ENCODE peak calls at places on chromosome X, in five cellular contexts. A is heart left ventricle, I is body of pancreas, C is right lobe of liver, E is IMR-90. S is an unnamed sample.

GRCh38 chrX:118901991-118902390 is 72.4 kb upstream of the LONRF3 start:
- DNase-seq in I (no peak), A (no peak), C (no peak), E (no peak), S (no peak)

GRCh38 chrX:49000640-49001039 is 1.4 kb downstream of the GRIPAP1 start:
- DNase-seq in E (no peak), I (no peak), C (no peak), A (no peak), S (no peak)

GRCh38 chrX:108245462-108245861 is 153.9 kb downstream of the ATG4A start:
- DNase-seq in C (no peak), A (no peak), I (no peak), E (no peak), S (no peak)

GRCh38 chrX:13666836-13667235 is 13.9 kb downstream of the TCEANC start:
- DNase-seq in C (no peak), E (no peak), A (no peak), I (no peak), S (no peak)

GRCh38 chrX:106894392-106894909 is 8.7 kb downstream of the RIPPLY1 start:
- DNase-seq in E (peak), C (no peak), A (peak), I (peak), S (peak)

GRCh38 chrX:150094996-150095395 is 156.7 kb upstream of the EOLA2 start:
- DNase-seq in A (no peak), I (no peak), C (no peak), E (no peak), S (no peak)

GRCh38 chrX:19535481-19535880 is 20.2 kb upstream of the MAP3K15 start:
- DNase-seq in I (no peak), C (no peak), E (peak), A (no peak), S (no peak)

GRCh38 chrX:2388669-2389068 is 112.1 kb downstream of the DHRSX start:
- DNase-seq in I (no peak), A (no peak), E (no peak), C (no peak), S (no peak)

GRCh38 chrX:2520539-2520938 is 19.8 kb upstream of the DHRSX start:
- DNase-seq in C (no peak), E (no peak), I (no peak), A (no peak), S (no peak)

GRCh38 chrX:152937236-152937635 is 39.4 kb downstream of the ZNF185 start:
- DNase-seq in I (no peak), C (no peak), A (no peak), E (no peak), S (no peak)

GRCh38 chrX:152945021-152945979 is 47.4 kb downstream of the ZNF185 start:
- DNase-seq in A (no peak), E (no peak), I (no peak), C (no peak), S (no peak)

GRCh38 chrX:152943826-152944225 is 46.0 kb downstream of the ZNF185 start:
- DNase-seq in E (no peak), A (no peak), C (no peak), I (no peak), S (no peak)

GRCh38 chrX:152946681-152947080 is 47.2 kb downstream of the PNMA5 start:
- DNase-seq in C (no peak), A (no peak), E (no peak), I (no peak), S (no peak)

GRCh38 chrX:152941328-152942111 is 43.7 kb downstream of the ZNF185 start:
- DNase-seq in E (peak), A (peak), C (peak), I (peak), S (peak)
- TF ChIP-seq POLR2A in E (peak), A (no peak), C (no peak), I (peak), S (peak)

GRCh38 chrX:45769919-45770582 is 569.4 kb upstream of the DIPK2B start:
- DNase-seq in I (peak), E (peak), A (peak), C (peak), S (no peak)
- TF ChIP-seq POLR2A in I (peak), E (peak), A (no peak), C (peak), S (peak)

DNA sequence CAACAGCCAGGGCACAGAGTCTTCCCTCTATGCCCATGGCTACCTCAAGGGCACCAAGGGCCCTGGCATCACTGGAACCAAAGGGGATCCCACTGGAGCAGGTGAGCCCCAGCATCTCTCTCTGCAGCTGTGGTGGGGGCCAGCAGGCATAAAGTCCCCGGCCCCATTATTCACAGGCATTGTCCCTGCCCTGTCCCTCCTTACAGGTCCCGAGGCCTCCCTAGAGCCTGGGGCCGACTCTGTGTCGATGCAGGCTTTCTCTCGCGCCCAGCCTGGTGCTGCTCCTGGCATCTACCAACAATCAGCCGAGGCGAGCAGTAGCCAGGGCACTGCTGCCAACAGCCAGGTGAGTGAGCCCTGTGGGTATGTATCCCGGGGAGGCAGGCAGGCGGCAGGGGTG is 12.3 kb upstream of the UBA1 start:
- DNase-seq in A (no peak), C (no peak), I (no peak), E (no peak), S (no peak)
- TF ChIP-seq POLR2A in A (no peak), C (no peak), I (no peak), E (no peak), S (no peak)

GRCh38 chrX:153779891-153780677 is 757 bp upstream of the SRPK3 start:
- DNase-seq in A (no peak), E (no peak), C (no peak), I (no peak), S (no peak)

GRCh38 chrX:153782324-153782723 is 1.5 kb downstream of the SRPK3 start:
- DNase-seq in E (no peak), I (no peak), A (no peak), C (no peak), S (no peak)

GRCh38 chrX:153780678-153781427 is at the start of gene SRPK3:
- DNase-seq in E (no peak), C (no peak), I (no peak), A (peak), S (no peak)

GRCh38 chrX:153782871-153783270 is 2.0 kb downstream of the SRPK3 start:
- DNase-seq in I (no peak), C (no peak), E (no peak), A (no peak), S (no peak)

DNA sequence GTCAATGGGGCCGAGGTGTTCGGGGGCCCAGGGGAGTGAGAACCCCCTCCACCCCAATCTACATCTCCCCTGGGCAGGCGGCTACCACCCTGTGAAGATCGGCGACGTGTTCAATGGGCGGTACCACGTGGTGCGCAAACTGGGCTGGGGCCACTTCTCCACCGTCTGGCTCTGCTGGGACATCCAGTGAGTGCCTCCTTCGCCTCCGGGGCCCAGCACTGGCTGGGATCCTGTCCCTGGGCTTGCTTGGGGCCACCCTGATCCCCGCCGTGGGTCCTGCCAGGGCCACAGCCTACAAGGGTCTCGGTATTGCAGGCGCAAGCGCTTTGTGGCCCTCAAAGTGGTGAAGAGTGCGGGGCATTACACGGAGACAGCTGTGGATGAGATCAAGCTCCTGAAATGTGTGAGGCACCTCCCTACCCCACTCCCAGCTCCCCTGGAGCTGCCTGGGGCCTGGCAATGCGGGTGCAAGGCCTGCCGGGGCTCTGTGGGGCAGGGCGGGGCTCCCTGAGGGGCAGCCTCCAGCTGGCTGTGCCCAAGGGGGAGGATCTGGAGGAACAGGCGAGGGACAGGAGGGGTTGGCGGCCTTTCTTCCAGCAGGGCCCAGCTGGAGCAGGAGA is 697 bp downstream of the SRPK3 start:
- DNase-seq in A (no peak), E (no peak), C (no peak), I (no peak), S (no peak)
- TF ChIP-seq POLR2A in A (no peak), E (no peak), C (no peak), I (no peak), S (no peak)

GRCh38 chrX:136496359-136496767 is 1.0 kb upstream of the HTATSF1 start:
- DNase-seq in I (no peak), C (no peak), A (no peak), E (no peak), S (no peak)

GRCh38 chrX:136491832-136492231 is 4.1 kb downstream of the BRS3 start:
- DNase-seq in E (no peak), A (no peak), I (no peak), C (no peak), S (no peak)

GRCh38 chrX:136497556-136498048 is at the start of gene HTATSF1:
- DNase-seq in A (no peak), C (peak), I (no peak), E (no peak), S (no peak)

GRCh38 chrX:136495043-136495442 is 2.3 kb upstream of the HTATSF1 start:
- DNase-seq in C (no peak), A (no peak), I (no peak), E (no peak), S (no peak)

GRCh38 chrX:136496768-136497555 is 430 bp upstream of the HTATSF1 start:
- DNase-seq in A (peak), E (peak), C (peak), I (peak), S (peak)
- TF ChIP-seq POLR2A in A (no peak), E (peak), C (peak), I (peak), S (peak)

GRCh38 chrX:31271615-31272471 is 200.0 kb upstream of the FTHL17 start:
- DNase-seq in E (peak), I (no peak), A (no peak), C (no peak), S (no peak)

GRCh38 chrX:31268359-31268758 is 196.5 kb upstream of the FTHL17 start:
- DNase-seq in E (peak), A (no peak), C (no peak), I (no peak), S (no peak)

GRCh38 chrX:31269914-31270313 is 198.1 kb upstream of the FTHL17 start:
- DNase-seq in E (no peak), I (no peak), C (no peak), A (no peak), S (no peak)

GRCh38 chrX:31265383-31265782 is 193.5 kb upstream of the FTHL17 start:
- DNase-seq in A (no peak), I (no peak), C (no peak), E (no peak), S (no peak)

DNA sequence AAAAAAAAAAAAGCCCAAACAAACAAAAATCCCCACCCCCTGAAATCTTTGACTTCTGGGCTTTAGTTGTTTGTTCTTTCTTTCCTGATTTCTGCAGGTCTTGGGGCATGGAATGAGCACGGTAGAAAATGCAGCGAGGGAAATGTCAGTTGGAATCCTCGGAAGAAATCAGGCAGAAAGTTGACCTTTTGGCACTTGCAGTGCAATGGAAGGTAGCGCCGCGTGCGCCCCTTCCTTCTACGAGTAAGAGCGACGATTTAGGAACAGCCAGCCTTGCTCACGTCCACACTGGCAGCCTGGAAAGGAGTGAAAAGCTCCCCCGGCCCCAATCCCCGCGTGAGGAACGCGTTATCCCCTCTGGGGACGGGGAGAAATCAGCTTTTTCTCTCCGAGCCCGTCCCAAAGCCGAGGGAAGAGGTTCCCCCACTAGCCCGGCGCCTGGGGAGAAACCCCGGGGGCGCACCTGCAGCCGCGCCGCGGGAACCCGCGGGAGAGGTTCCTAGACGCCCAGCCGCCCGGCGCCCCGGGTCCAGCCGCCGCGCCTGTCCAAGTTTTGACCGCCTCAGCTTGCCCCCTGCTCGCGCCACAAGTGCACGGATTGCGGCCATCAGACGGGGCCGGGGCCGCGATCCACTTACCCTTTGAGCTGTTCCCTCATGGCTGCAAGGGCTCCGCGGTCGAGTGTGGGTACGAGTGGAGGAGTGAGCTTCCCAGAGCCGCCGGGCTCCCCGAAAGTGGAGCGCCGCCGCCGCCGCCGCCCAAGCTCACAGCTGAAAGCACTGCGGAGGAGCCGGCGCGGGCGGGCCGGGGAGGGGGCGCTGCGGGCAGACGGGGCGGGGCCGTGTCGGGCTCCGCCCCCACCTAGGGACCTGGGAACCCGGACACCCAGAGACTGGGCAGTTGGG is 194.6 kb upstream of the FTHL17 start:
- DNase-seq in A (peak), I (peak), C (peak), E (no peak), S (peak)
- TF ChIP-seq POLR2A in A (no peak), I (peak), C (peak), E (no peak), S (peak)

GRCh38 chrX:129932137-129932791 is 26.3 kb downstream of the UTP14A start:
- DNase-seq in E (peak), I (peak), A (peak), C (peak), S (peak)
- TF ChIP-seq POLR2A in E (no peak), I (no peak), A (no peak), C (peak), S (peak)

GRCh38 chrX:74922922-74923321 is 2.3 kb downstream of the NEXMIF start:
- DNase-seq in E (no peak), A (no peak), C (no peak), I (no peak), S (no peak)
- TF ChIP-seq POLR2A in E (no peak), A (no peak), C (no peak), I (no peak), S (no peak)

GRCh38 chrX:54492340-54492739 is 3.7 kb downstream of the FGD1 start:
- DNase-seq in A (no peak), I (no peak), E (peak), C (no peak), S (no peak)
- TF ChIP-seq POLR2A in A (no peak), I (no peak), E (no peak), C (no peak), S (no peak)

GRCh38 chrX:154350429-154351182 is 23.8 kb downstream of the FLNA start:
- DNase-seq in C (peak), E (no peak), A (no peak), I (no peak), S (no peak)

GRCh38 chrX:154348646-154349358 is 25.6 kb downstream of the FLNA start:
- DNase-seq in I (no peak), E (no peak), A (peak), C (peak), S (no peak)

GRCh38 chrX:154349359-154349935 is 25.0 kb downstream of the FLNA start:
- DNase-seq in C (peak), A (no peak), I (no peak), E (no peak), S (no peak)

GRCh38 chrX:154349979-154350378 is 24.5 kb downstream of the FLNA start:
- DNase-seq in E (no peak), A (no peak), I (no peak), C (peak), S (no peak)

DNA sequence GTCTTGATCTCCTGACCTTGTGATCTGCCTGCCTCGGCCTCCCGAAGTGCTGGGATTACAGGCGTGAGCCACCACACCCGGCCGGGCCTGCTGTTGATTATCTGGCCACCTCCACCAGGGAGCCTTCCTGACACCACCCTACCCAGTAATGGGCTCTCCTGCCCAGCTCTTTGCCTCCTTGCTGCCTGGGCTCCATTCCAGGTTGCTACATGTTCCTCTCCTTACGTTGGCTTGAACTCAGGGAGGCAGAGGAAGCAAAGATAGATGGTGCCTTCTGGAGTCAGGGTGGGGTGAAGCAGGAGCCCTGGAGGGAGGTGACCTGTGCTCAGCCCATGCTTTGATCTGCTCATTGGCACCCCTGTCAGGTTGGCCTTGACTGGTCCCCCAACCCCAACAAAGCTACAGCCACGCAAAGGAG is 26.3 kb downstream of the FLNA start:
- DNase-seq in C (peak), E (no peak), I (no peak), A (peak), S (no peak)
- TF ChIP-seq POLR2A in C (no peak), E (peak), I (no peak), A (no peak), S (no peak)